ENCODE peak calls at places on chromosomes 16 and 17, in seven cellular contexts. Y is H1, A is IMR-90, N is H9, U is mesendoderm, L is trophoblast cell, O is mesenchymal stem cell. V is an unnamed sample.
A peak's percentile ranks its signal among the peaks of the same experiment; 100 is the strongest.

GRCh38 chr17:78774956-78775571 is 7.0 kb downstream of the CYTH1 start:
- DNase-seq in A (no peak), L (no peak), Y (no peak), O (no peak), U (no peak), N (no peak), V (no peak)

GRCh38 chr17:45031231-45032149 is 19.9 kb downstream of the DCAKD start:
- DNase-seq in L (no peak), O (peak; percentile 50), U (no peak), A (no peak), N (no peak), Y (no peak), V (no peak)

GRCh38 chr17:29046440-29046839 is 3.5 kb downstream of the PIPOX start:
- DNase-seq in U (peak; percentile 36), Y (no peak), L (peak; percentile 77), N (no peak), A (no peak), O (no peak), V (no peak)

GRCh38 chr17:48003686-48004120 is 32.8 kb downstream of the CDK5RAP3 start:
- DNase-seq in A (no peak), O (no peak), U (peak; percentile 53), Y (no peak), L (no peak), N (no peak), V (no peak)

GRCh38 chr17:9817086-9817485 is 4.8 kb downstream of the GSG1L2 start:
- DNase-seq in L (peak; percentile 74), Y (peak; percentile 61), A (peak; percentile 23), U (peak; percentile 80), N (peak; percentile 80), O (peak; percentile 76), V (peak; percentile 8)

GRCh38 chr17:38333635-38334295 is 10.0 kb downstream of the GPR179 start:
- DNase-seq in Y (peak; percentile 100), N (peak; percentile 93), L (no peak), U (peak; percentile 71), O (peak; percentile 18), A (no peak), V (peak; percentile 64)

GRCh38 chr17:82884341-82884871 is 44.6 kb upstream of the ZNF750 start:
- DNase-seq in Y (no peak), L (no peak), O (no peak), N (no peak), U (no peak), A (no peak), V (no peak)

GRCh38 chr16:48881272-48881671 is 271.3 kb upstream of the N4BP1 start:
- DNase-seq in U (no peak), Y (no peak), N (no peak), O (no peak), A (no peak), L (no peak), V (no peak)

GRCh38 chr16:56258508-56259424 is 67.5 kb downstream of the GNAO1 start:
- DNase-seq in U (no peak), Y (no peak), O (no peak), L (no peak), N (no peak), A (no peak), V (no peak)

GRCh38 chr16:27333549-27333948 is 19.8 kb downstream of the IL4R start:
- DNase-seq in O (no peak), N (no peak), A (no peak), L (no peak), Y (no peak), U (no peak), V (no peak)

GRCh38 chr17:17896746-17897145 is 60.0 kb upstream of the SREBF1 start:
- DNase-seq in Y (no peak), O (no peak), N (no peak), A (no peak), U (no peak), L (no peak), V (no peak)

GRCh38 chr16:19831678-19832077 is 53.0 kb downstream of the GPRC5B start:
- DNase-seq in Y (no peak), N (no peak), A (peak; percentile 89), U (no peak), L (no peak), O (peak; percentile 83), V (no peak)

GRCh38 chr17:51546114-51546513 is 285.8 kb downstream of the UTP18 start:
- DNase-seq in U (no peak), A (no peak), O (no peak), L (no peak), N (no peak), Y (no peak), V (no peak)

GRCh38 chr16:62665269-62665668 is 629.0 kb upstream of the CDH8 start:
- DNase-seq in U (peak; percentile 55), L (no peak), O (no peak), Y (no peak), N (peak; percentile 80), A (no peak), V (peak; percentile 36)

DNA sequence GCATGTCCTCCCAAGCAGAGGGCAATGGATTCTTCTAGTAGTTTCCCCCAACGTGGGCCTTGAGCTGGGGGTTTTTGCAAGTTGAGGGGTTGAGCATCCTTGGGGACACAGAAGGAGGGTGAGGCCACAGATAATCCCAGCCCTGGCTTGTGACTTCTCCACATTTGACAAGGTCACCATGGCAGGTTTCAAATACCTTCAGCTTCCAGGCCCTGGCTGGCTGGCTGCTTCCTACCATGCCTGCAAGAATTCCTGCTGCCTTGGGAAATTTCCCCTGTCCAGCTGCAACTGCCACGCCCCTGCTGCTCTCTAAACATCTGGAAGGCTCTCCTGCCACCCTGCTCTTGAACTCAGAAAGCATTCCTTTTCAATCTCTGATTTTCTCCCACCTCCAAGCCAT is 41.3 kb downstream of the HS3ST2 start:
- DNase-seq in U (no peak), L (no peak), O (no peak), N (no peak), A (no peak), Y (no peak), V (no peak)
- H3K4me2 ChIP-seq in U (no peak overlapping the region), L (no peak overlapping the region), O (no peak overlapping the region), N (no peak overlapping the region), A (no peak overlapping the region), Y (no peak overlapping the region), V (no peak overlapping the region)

GRCh38 chr17:77473615-77474226 is 333.0 kb downstream of the SEC14L1 start:
- DNase-seq in Y (no peak), L (no peak), O (no peak), N (no peak), U (peak; percentile 63), A (no peak), V (no peak)

GRCh38 chr17:77472837-77473214 is 332.1 kb downstream of the SEC14L1 start:
- DNase-seq in O (peak; percentile 46), U (no peak), Y (no peak), A (no peak), L (no peak), N (no peak), V (no peak)

GRCh38 chr17:77470330-77470786 is 329.6 kb downstream of the SEC14L1 start:
- DNase-seq in U (no peak), L (no peak), Y (no peak), N (no peak), A (no peak), O (no peak), V (no peak)

GRCh38 chr17:77470800-77471733 is 330.3 kb downstream of the SEC14L1 start:
- DNase-seq in Y (no peak), O (peak; percentile 69), N (peak; percentile 86), U (peak; percentile 97), L (no peak), A (peak; percentile 43), V (no peak)

DNA sequence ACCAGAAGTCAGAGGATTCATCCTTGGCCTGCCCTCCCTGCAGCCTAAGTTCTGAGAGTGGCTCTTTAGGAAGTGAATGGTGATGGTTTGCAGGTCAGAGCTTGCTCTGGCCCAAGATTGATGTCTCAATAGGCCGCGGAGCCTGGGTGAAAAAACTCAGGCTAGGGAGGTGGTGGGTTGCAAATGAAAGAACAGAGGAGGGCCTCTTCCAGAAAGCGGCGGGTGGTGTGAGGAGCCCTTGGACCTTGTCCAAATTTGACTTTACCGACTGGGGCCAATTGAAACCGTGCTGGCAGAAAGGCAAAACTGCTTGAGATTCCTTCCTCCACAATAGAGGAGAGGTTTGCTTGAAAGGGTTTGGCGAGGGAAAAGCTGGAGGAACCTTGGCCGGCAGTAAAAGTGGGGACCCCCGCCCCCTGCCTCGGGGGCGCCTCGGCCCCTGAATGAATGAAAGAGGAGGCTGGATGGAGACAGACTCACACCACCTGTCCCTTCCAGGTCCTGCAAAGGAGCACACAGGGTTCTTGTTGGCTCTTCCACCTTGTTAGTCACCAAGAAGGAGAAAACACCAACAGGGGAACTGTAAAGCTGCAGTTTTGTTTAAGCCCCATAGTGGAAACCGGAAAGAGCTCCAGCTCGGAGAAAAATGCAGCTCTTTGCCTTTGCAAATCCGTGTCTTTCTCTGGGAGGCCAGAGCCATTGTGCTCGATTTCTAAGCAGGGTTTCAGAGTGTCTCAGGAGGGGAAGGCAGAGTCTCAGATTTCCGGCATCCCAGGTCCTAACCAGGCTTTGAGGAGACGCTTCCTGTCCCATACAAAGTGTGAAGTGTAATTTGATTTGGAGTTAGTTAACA is 331.4 kb downstream of the SEC14L1 start:
- DNase-seq in A (peak; percentile 64), L (no peak), U (peak; percentile 86), N (peak; percentile 83), Y (no peak), O (peak; percentile 88), V (no peak)
- H3K4ac ChIP-seq in A (peak overlapping the region; percentile 47), L (peak overlapping the region; percentile 72), U (peak overlapping the region; percentile 64), N (no peak overlapping the region), Y (peak overlapping the region; percentile 48), O (peak overlapping the region; percentile 66), V (no peak overlapping the region)

DNA sequence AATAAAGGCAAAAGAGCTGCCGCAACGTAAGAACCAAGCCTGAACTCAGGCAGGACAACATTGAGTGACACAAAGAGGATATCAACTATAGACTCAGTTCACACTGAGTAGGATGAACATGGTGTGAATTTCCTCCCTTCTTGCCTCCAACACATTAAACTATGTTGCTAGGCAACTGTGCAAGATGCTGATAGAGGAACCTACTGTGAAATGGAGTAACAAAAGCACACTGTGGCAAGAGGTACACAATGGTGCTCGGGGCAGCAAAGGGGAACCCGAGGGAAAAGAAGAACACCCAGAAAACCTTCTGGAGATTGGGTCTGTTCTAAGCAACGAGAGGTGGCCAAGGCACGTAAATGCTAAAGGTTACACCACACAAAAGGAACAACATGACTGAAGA is 34.1 kb downstream of the GRB2 start:
- DNase-seq in O (no peak), Y (no peak), A (no peak), N (no peak), U (peak; percentile 74), L (no peak), V (no peak)
- H3K4me2 ChIP-seq in O (no peak overlapping the region), Y (no peak overlapping the region), A (no peak overlapping the region), N (no peak overlapping the region), U (no peak overlapping the region), L (no peak overlapping the region), V (no peak overlapping the region)

GRCh38 chr17:34714475-34715410 is 135.4 kb downstream of the TMEM132E start:
- DNase-seq in U (no peak), N (peak; percentile 15), L (no peak), O (no peak), A (no peak), Y (no peak), V (no peak)
- H3K4ac ChIP-seq in U (no peak overlapping the region), N (no peak overlapping the region), L (no peak overlapping the region), O (no peak overlapping the region), A (no peak overlapping the region), Y (no peak overlapping the region), V (no peak overlapping the region)

DNA sequence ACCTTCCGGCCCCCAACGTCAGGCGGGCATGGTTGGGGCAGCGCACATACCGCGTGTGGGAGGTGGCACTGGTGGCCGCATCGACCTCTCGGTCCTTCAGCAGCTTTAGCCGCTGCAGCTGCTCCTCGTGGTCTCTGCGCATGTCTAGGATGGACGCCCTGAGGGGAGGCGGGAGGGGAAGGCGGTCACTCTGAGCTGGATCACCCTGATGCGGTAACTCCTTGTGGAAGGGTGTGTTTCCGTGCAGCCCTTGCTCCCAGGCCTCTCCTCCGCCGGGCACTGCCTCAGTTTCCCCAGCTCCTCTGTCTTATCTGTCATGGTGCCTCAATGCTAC is 13.4 kb upstream of the MRPL38 start:
- DNase-seq in Y (no peak), N (no peak), U (no peak), L (no peak), A (no peak), O (no peak), V (no peak)
- H3K4me2 ChIP-seq in Y (no peak overlapping the region), N (no peak overlapping the region), U (no peak overlapping the region), L (no peak overlapping the region), A (no peak overlapping the region), O (no peak overlapping the region), V (no peak overlapping the region)